ENCODE peak calls at places on chromosomes 4 and X, in six cellular contexts. A, N, E, M, S and Y are unnamed samples. For H3K4me1, the result is how much of the 10 kb centered on the place peaks cover.

GRCh38 chrX:47061238-47061919 is 16.9 kb upstream of the RGN start:
- DNase-seq in M (no peak), A (no peak), E (no peak), S (no peak), N (no peak), Y (no peak)

GRCh38 chr4:85600501-85600900 is 125.6 kb downstream of the ARHGAP24 start:
- DNase-seq in M (no peak), N (no peak), E (no peak), S (no peak), A (no peak), Y (no peak)

GRCh38 chr4:90093526-90093925 is 33.7 kb upstream of the CCSER1 start:
- DNase-seq in M (no peak), S (no peak), A (no peak), E (no peak), N (no peak), Y (no peak)

GRCh38 chrX:138925330-138925729 is 213.8 kb upstream of the FGF13 start:
- DNase-seq in E (peak), S (no peak), N (no peak), M (no peak), A (peak), Y (peak)

GRCh38 chr4:182533948-182534347 is 290.7 kb downstream of the TENM3 start:
- DNase-seq in S (no peak), E (no peak), A (peak), N (no peak), M (no peak), Y (peak)

GRCh38 chr4:16126714-16127113 is 42.9 kb upstream of the PROM1 start:
- DNase-seq in M (no peak), E (no peak), N (no peak), S (no peak), A (no peak), Y (no peak)

GRCh38 chrX:21870494-21870893 is 14.7 kb downstream of the YY2 start:
- DNase-seq in A (no peak), E (no peak), S (no peak), N (no peak), M (no peak), Y (no peak)

GRCh38 chrX:41178201-41178600 is 93.0 kb downstream of the USP9X start:
- DNase-seq in S (no peak), A (no peak), N (no peak), M (no peak), E (no peak), Y (no peak)

GRCh38 chr4:147837435-147837834 is 105.5 kb downstream of the ARHGAP10 start:
- DNase-seq in M (no peak), E (peak), N (no peak), S (no peak), A (no peak), Y (peak)

GRCh38 chr4:94574050-94574449 is 122.3 kb downstream of the PDLIM5 start:
- DNase-seq in M (no peak), A (no peak), S (no peak), E (no peak), N (no peak), Y (no peak)

GRCh38 chr4:139955600-139955999 is 198.4 kb downstream of the MAML3 start:
- DNase-seq in A (no peak), S (no peak), M (no peak), N (no peak), E (no peak), Y (no peak)

GRCh38 chr4:42474406-42474805 is 77.1 kb downstream of the SHISA3 start:
- DNase-seq in N (no peak), A (no peak), E (no peak), M (no peak), S (no peak), Y (no peak)

GRCh38 chr4:168907119-168907698 is 102.8 kb downstream of the CBR4 start:
- DNase-seq in E (no peak), A (peak), M (no peak), N (no peak), S (no peak), Y (peak)

GRCh38 chr4:7750508-7750907 is 189.2 kb downstream of the AFAP1 start:
- DNase-seq in A (no peak), M (no peak), E (no peak), N (no peak), S (no peak), Y (no peak)

GRCh38 chr4:38568768-38569167 is 95.2 kb upstream of the KLF3 start:
- DNase-seq in A (no peak), E (no peak), S (no peak), M (no peak), N (no peak), Y (no peak)

GRCh38 chr4:148222991-148223660 is 219.1 kb downstream of the NR3C2 start:
- DNase-seq in M (no peak), A (no peak), N (no peak), E (no peak), S (no peak), Y (no peak)

GRCh38 chr4:98861100-98861499 is 67.8 kb downstream of the EIF4E start:
- DNase-seq in S (no peak), A (no peak), N (no peak), M (no peak), E (no peak), Y (no peak)

GRCh38 chr4:38150766-38151165 is 190.6 kb downstream of the PTTG2 start:
- DNase-seq in M (no peak), N (no peak), S (no peak), A (peak), E (no peak), Y (peak)

GRCh38 chrX:85569691-85570090 is 190.2 kb upstream of the POF1B start:
- DNase-seq in M (no peak), S (no peak), N (no peak), A (no peak), E (no peak), Y (no peak)

GRCh38 chr4:112296949-112297483 is at the start of gene ALPK1:
- DNase-seq in E (no peak), A (peak), S (no peak), M (no peak), N (no peak), Y (peak)

GRCh38 chrX:18102006-18102405 is 118.7 kb downstream of the BEND2 start:
- DNase-seq in M (no peak), A (no peak), E (no peak), S (no peak), N (no peak), Y (no peak)

GRCh38 chrX:152904151-152905080 is 6.5 kb downstream of the ZNF185 start:
- DNase-seq in E (peak), A (peak), M (peak), S (peak), N (peak), Y (peak)

GRCh38 chrX:86171366-86171765 is 23.1 kb downstream of the DACH2 start:
- DNase-seq in S (peak), A (peak), N (no peak), M (peak), E (peak), Y (peak)

GRCh38 chr4:183142566-183143545 is 43.8 kb downstream of the WWC2 start:
- DNase-seq in E (peak), M (no peak), N (no peak), S (no peak), A (peak), Y (peak)

GRCh38 chrX:15204130-15204751 is 65.6 kb downstream of the ASB9 start:
- DNase-seq in A (no peak), E (no peak), N (no peak), S (no peak), M (no peak), Y (no peak)

GRCh38 chr4:81919238-81919637 is 447.5 kb upstream of the RASGEF1B start:
- DNase-seq in S (no peak), M (peak), N (no peak), A (peak), E (peak), Y (no peak)

GRCh38 chr4:120209706-120210105 is 143.1 kb upstream of the MAD2L1 start:
- DNase-seq in E (peak), M (no peak), N (no peak), S (no peak), A (no peak), Y (no peak)

GRCh38 chr4:173917255-173917960 is 366.1 kb downstream of the FBXO8 start:
- DNase-seq in A (peak), S (no peak), N (no peak), M (no peak), E (peak), Y (peak)

GRCh38 chr4:76801621-76802545 is 96.1 kb downstream of the SOWAHB start:
- DNase-seq in E (peak), A (no peak), N (peak), S (peak), M (peak), Y (peak)

GRCh38 chr4:76802546-76803021 is 95.4 kb downstream of the SOWAHB start:
- DNase-seq in S (no peak), M (peak), A (peak), E (peak), N (no peak), Y (peak)

GRCh38 chr4:76806336-76806735 is 91.6 kb downstream of the SOWAHB start:
- DNase-seq in N (no peak), M (no peak), E (no peak), S (no peak), A (peak), Y (peak)

GRCh38 chr4:76803522-76803921 is 94.4 kb downstream of the SOWAHB start:
- DNase-seq in S (no peak), N (no peak), E (peak), M (no peak), A (peak), Y (peak)

DNA sequence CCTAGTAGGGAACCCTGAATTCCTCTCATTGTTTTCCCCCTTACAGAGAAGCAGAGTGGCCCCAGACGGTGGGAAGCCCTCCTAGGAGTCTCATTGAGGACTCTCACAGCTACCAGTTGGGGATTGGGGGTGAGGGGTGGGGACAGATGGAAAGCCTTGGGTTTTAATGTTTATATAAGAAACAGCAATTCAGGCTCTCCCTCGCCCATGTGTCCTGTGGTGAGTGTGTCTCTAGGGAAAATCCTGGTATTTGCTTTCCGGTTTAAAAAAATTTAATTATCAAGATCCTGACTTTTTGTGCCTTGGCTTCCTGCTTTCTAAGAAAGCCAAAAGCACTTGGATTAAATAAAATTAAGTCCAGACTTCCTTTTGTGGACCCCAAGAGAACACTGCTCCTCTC is 93.9 kb downstream of the SOWAHB start:
- DNase-seq in S (no peak), A (no peak), M (no peak), N (no peak), E (no peak), Y (peak)
- H3K18ac ChIP-seq in S (peak), A (peak), M (no peak), N (peak), E (peak), Y (peak)

GRCh38 chrX:19462231-19462630 is 53.1 kb downstream of the MAP3K15 start:
- DNase-seq in N (no peak), A (no peak), E (no peak), M (no peak), S (no peak), Y (no peak)

GRCh38 chrX:19462879-19463278 is 52.4 kb downstream of the MAP3K15 start:
- DNase-seq in S (no peak), M (no peak), N (no peak), A (no peak), E (no peak), Y (no peak)

DNA sequence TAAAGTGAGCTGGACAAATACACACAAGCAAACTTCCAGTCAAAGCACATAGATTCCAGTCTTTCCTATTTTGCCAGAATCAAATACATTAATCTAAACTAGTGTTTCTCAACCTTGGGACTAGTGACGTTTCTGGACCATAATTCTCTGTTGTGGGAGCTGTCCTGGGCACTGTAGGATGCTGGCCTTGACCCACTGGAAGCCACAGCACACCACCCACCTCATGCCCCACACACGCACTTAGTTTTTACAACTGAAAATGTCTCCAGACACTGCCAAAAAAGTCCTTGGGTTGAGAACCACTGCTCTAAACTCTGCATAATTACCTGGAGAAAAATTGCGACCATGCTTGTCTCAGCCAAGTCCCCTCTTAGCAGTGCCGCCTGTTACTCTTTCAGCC is 57.6 kb downstream of the MAP3K15 start:
- DNase-seq in N (no peak), S (no peak), E (no peak), A (no peak), M (no peak), Y (no peak)
- H2BK15ac ChIP-seq in N (no peak), S (no peak), E (no peak), A (no peak), M (no peak), Y (no peak)

GRCh38 chr4:122673252-122673651 is 52.4 kb upstream of the IL21 start:
- DNase-seq in N (no peak), A (no peak), S (no peak), M (no peak), E (no peak), Y (peak)

GRCh38 chr4:122668241-122668640 is 47.4 kb upstream of the IL21 start:
- DNase-seq in A (peak), M (no peak), N (no peak), S (no peak), E (no peak), Y (peak)

GRCh38 chr4:122672091-122672490 is 51.2 kb upstream of the IL21 start:
- DNase-seq in E (no peak), A (no peak), M (no peak), S (no peak), N (no peak), Y (no peak)

GRCh38 chr4:122666527-122667245 is 45.8 kb upstream of the IL21 start:
- DNase-seq in E (no peak), S (no peak), M (no peak), N (no peak), A (peak), Y (peak)

DNA sequence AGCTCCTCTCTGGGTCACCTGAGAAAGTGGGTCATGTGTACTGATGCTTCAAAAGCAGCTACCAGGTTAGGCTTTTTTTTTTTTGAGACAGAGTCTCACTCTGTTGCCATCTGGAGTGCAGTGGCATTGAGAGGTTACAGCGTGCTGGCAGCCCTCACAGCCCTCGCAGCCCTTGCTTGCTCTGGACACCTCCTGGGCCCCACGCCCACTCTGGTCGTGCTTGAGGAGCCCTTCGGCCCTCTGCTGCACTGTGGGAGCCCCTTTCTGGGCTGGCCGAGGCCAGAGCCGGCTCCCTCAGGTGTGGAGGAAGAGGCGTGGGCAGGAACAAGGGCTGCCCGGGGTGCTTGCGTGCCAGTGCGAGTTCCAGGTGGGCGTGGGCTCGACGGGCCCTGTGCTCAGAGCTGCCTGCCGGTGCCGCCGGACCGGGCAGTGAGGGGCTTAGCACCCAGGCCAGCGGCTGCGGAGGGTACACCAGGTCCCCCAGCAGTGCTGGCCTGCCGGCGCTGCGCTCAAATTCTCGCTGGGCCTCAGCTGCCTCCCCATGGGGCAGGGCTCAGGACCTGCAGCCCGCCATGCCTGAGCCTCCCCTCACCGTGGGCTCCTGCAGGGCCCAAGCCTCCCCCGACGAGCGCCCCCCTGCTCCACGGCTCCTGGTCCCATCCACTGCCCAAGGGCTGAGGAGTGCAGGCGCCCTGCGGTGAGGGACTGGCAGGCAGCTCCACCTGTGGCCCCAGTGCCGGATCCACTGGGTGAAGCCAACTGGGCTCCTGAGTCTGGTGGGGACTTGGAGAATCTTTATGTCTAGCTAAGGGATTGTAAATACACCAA is 49.3 kb upstream of the IL21 start:
- DNase-seq in E (no peak), M (no peak), S (no peak), A (no peak), N (no peak), Y (no peak)
- H3K4me1 ChIP-seq in E (under half), M (under half), S (under half), A (under half), N (under half), Y (under half)

GRCh38 chr4:10620935-10621488 is 63.6 kb downstream of the CLNK start:
- DNase-seq in M (no peak), A (no peak), E (peak), S (no peak), N (no peak), Y (no peak)

GRCh38 chr4:10622728-10623127 is 61.8 kb downstream of the CLNK start:
- DNase-seq in M (no peak), A (no peak), E (peak), S (no peak), N (no peak), Y (no peak)

GRCh38 chr4:10623862-10624261 is 60.7 kb downstream of the CLNK start:
- DNase-seq in M (no peak), E (no peak), A (no peak), S (no peak), N (no peak), Y (no peak)

GRCh38 chr4:10623241-10623640 is 61.3 kb downstream of the CLNK start:
- DNase-seq in N (no peak), S (no peak), E (peak), A (peak), M (no peak), Y (no peak)

DNA sequence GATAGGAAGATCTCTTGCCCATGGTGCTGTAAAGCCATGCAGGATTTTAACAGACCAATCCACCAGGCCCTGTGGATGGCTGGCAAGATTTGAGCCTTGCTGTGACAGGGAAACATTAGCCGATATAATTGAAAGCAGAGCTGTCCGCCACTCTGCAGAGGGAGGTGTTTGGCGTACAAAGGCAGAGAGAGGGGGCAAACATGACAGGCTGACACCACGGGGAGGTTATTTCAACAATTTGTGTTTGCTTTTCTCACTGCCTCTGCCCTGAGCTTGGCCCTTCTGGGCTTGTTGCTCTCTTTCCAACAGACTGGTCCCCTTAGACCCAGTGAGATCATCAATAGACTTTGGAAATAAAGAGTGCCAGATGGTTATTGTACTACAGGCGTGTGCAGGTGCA is 59.4 kb downstream of the CLNK start:
- DNase-seq in E (no peak), M (no peak), A (no peak), N (no peak), S (no peak), Y (no peak)
- H3K18ac ChIP-seq in E (no peak), M (no peak), A (no peak), N (no peak), S (no peak), Y (no peak)

DNA sequence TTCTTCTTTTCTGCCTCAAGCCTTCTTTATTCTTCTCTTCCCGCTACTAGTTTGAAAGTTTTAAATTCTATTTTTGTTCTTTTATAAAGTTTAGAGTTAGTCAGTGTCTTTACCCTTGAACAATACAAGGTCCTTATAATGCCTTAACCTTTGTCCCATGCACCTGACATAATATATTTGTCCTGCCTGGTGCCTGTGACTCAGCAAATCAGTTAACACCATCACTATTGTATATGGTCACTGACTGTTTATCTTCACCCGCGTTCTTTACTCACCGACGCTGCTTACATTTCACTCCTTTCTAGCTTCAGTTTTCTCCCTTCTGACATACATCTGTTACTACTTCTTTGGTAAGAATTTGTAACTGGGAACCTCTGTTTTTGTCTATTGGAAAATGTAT is 5.7 kb downstream of the SMIM20 start:
- DNase-seq in M (no peak), A (peak), E (no peak), N (no peak), S (no peak), Y (peak)
- H2BK15ac ChIP-seq in M (no peak), A (no peak), E (no peak), N (no peak), S (no peak), Y (no peak)

DNA sequence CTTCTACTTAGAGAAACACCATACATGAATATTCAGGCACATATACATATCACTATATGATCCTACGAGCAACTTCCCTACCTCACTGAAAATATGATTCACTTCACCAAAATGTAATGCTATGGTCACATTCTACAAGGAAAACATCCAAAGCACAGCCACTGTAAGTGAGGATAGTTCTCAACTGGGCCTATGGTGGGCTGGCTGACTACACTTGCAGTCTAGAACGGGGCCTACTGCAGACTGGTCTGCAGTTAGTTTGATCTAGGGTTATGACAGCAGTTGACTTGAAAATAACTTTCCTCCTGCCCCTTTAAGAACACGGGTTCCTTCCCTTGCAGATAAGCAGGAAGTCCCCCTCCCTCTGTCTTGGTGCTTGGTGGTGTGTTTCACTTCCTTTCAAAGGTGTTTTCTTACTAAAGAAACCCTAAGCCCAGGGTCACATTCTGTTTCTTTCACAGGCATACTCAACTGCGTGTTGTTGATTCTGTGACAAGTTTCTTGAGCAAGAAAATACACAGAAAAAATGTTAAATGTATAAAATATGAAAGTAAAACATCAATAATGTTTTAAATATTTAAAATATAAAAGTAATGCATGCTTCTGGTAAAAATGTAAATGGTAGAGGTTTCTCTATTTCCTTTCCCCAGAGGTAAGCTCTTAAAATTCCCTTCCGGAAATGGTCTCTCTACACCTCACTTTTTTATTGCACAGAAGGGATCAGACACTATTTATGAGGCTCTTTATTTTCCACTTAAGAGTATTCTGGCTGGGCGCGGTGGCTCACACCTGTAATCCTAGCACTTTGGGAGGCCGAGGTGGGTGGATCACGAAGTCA is 18.0 kb upstream of the TMSB4X start:
- DNase-seq in A (peak), E (peak), N (no peak), S (no peak), M (no peak), Y (peak)
- H3K4me1 ChIP-seq in A (under half), E (under half), N (under half), S (under half), M (under half), Y (under half)